ENCODE peak calls at places on chromosomes 3 and 15, in five cellular contexts. One of them, this sample, is unnamed.

GRCh38 chr3:107421170-107421792 is 44.0 kb downstream of the CCDC54 start:
- DNase-seq in choroid plexus epithelial cell: peak
- DNase-seq in heart left ventricle: no peak
- DNase-seq in kidney epithelial cell: peak
- DNase-seq in AG09319: peak
- DNase-seq in this sample: no peak

GRCh38 chr3:170360916-170361315 is 3.4 kb downstream of the SKIL start:
- DNase-seq in choroid plexus epithelial cell: peak
- DNase-seq in heart left ventricle: no peak
- DNase-seq in kidney epithelial cell: no peak
- DNase-seq in AG09319: no peak
- DNase-seq in this sample: no peak

GRCh38 chr15:99452010-99452409 is 113.8 kb upstream of the MEF2A start:
- DNase-seq in choroid plexus epithelial cell: no peak
- DNase-seq in heart left ventricle: peak
- DNase-seq in kidney epithelial cell: no peak
- DNase-seq in AG09319: no peak
- DNase-seq in this sample: peak

GRCh38 chr15:20652914-20653313 is 111.3 kb upstream of the GOLGA6L6 start:
- DNase-seq in choroid plexus epithelial cell: no peak
- DNase-seq in heart left ventricle: no peak
- DNase-seq in kidney epithelial cell: no peak
- DNase-seq in AG09319: no peak
- DNase-seq in this sample: no peak

GRCh38 chr15:101306341-101307047 is 11.4 kb upstream of the SNRPA1 start:
- DNase-seq in choroid plexus epithelial cell: no peak
- DNase-seq in heart left ventricle: no peak
- DNase-seq in kidney epithelial cell: no peak
- DNase-seq in AG09319: no peak
- DNase-seq in this sample: peak

GRCh38 chr15:87722941-87723691 is 533.4 kb downstream of the NTRK3 start:
- DNase-seq in choroid plexus epithelial cell: no peak
- DNase-seq in heart left ventricle: no peak
- DNase-seq in kidney epithelial cell: no peak
- DNase-seq in AG09319: no peak
- DNase-seq in this sample: no peak

GRCh38 chr15:69914960-69915359 is 182.8 kb downstream of the TLE3 start:
- DNase-seq in choroid plexus epithelial cell: peak
- DNase-seq in heart left ventricle: no peak
- DNase-seq in kidney epithelial cell: no peak
- DNase-seq in AG09319: no peak
- DNase-seq in this sample: no peak

GRCh38 chr15:69129026-69129385 is 31.4 kb upstream of the GLCE start:
- DNase-seq in choroid plexus epithelial cell: no peak
- DNase-seq in heart left ventricle: no peak
- DNase-seq in kidney epithelial cell: no peak
- DNase-seq in AG09319: no peak
- DNase-seq in this sample: no peak

GRCh38 chr15:63288778-63289378 is 11.5 kb downstream of the APH1B start:
- DNase-seq in choroid plexus epithelial cell: peak
- DNase-seq in heart left ventricle: no peak
- DNase-seq in kidney epithelial cell: no peak
- DNase-seq in AG09319: peak
- DNase-seq in this sample: no peak

GRCh38 chr3:46607603-46608028 is 4.7 kb upstream of the FAM240A start:
- DNase-seq in choroid plexus epithelial cell: peak
- DNase-seq in heart left ventricle: no peak
- DNase-seq in kidney epithelial cell: no peak
- DNase-seq in AG09319: no peak
- DNase-seq in this sample: no peak

GRCh38 chr15:98586066-98586465 is 62.3 kb upstream of the IGF1R start:
- DNase-seq in choroid plexus epithelial cell: no peak
- DNase-seq in heart left ventricle: no peak
- DNase-seq in kidney epithelial cell: no peak
- DNase-seq in AG09319: no peak
- DNase-seq in this sample: no peak

GRCh38 chr15:68730491-68731317 is 90.0 kb downstream of the ANP32A start:
- DNase-seq in choroid plexus epithelial cell: peak
- DNase-seq in heart left ventricle: peak
- DNase-seq in kidney epithelial cell: peak
- DNase-seq in AG09319: no peak
- DNase-seq in this sample: no peak

GRCh38 chr3:192902481-192903023 is 15.1 kb downstream of the MB21D2 start:
- DNase-seq in choroid plexus epithelial cell: no peak
- DNase-seq in heart left ventricle: no peak
- DNase-seq in kidney epithelial cell: no peak
- DNase-seq in AG09319: no peak
- DNase-seq in this sample: no peak

GRCh38 chr3:71254251-71254650 is 329.3 kb downstream of the FOXP1 start:
- DNase-seq in choroid plexus epithelial cell: no peak
- DNase-seq in heart left ventricle: no peak
- DNase-seq in kidney epithelial cell: no peak
- DNase-seq in AG09319: no peak
- DNase-seq in this sample: no peak

GRCh38 chr15:22232675-22233074 is 152.3 kb downstream of the OR4M2 start:
- DNase-seq in choroid plexus epithelial cell: no peak
- DNase-seq in heart left ventricle: no peak
- DNase-seq in kidney epithelial cell: no peak
- DNase-seq in AG09319: no peak
- DNase-seq in this sample: no peak

GRCh38 chr3:156483002-156483401 is 71.9 kb downstream of the SSR3 start:
- DNase-seq in choroid plexus epithelial cell: no peak
- DNase-seq in heart left ventricle: no peak
- DNase-seq in kidney epithelial cell: no peak
- DNase-seq in AG09319: no peak
- DNase-seq in this sample: no peak

GRCh38 chr3:161498259-161498921 is 1.8 kb downstream of the OTOL1 start:
- DNase-seq in choroid plexus epithelial cell: no peak
- DNase-seq in heart left ventricle: no peak
- DNase-seq in kidney epithelial cell: no peak
- DNase-seq in AG09319: no peak
- DNase-seq in this sample: no peak

GRCh38 chr15:42832577-42832976 is 88.0 kb downstream of the TTBK2 start:
- DNase-seq in choroid plexus epithelial cell: peak
- DNase-seq in heart left ventricle: no peak
- DNase-seq in kidney epithelial cell: peak
- DNase-seq in AG09319: peak
- DNase-seq in this sample: no peak

GRCh38 chr3:133991637-133992036 is 38.1 kb downstream of the SLCO2A1 start:
- DNase-seq in choroid plexus epithelial cell: no peak
- DNase-seq in heart left ventricle: no peak
- DNase-seq in kidney epithelial cell: no peak
- DNase-seq in AG09319: no peak
- DNase-seq in this sample: no peak

GRCh38 chr3:194276768-194277546 is 74.2 kb downstream of the CPN2 start:
- DNase-seq in choroid plexus epithelial cell: no peak
- DNase-seq in heart left ventricle: no peak
- DNase-seq in kidney epithelial cell: no peak
- DNase-seq in AG09319: no peak
- DNase-seq in this sample: no peak

GRCh38 chr15:93179704-93180103 is 90.7 kb upstream of the RGMA start:
- DNase-seq in choroid plexus epithelial cell: peak
- DNase-seq in heart left ventricle: no peak
- DNase-seq in kidney epithelial cell: no peak
- DNase-seq in AG09319: no peak
- DNase-seq in this sample: no peak

GRCh38 chr3:175065492-175065891 is 206.4 kb downstream of the NAALADL2 start:
- DNase-seq in choroid plexus epithelial cell: peak
- DNase-seq in heart left ventricle: no peak
- DNase-seq in kidney epithelial cell: no peak
- DNase-seq in AG09319: no peak
- DNase-seq in this sample: no peak

GRCh38 chr15:29097971-29098370 is 171.7 kb downstream of the NSMCE3 start:
- DNase-seq in choroid plexus epithelial cell: no peak
- DNase-seq in heart left ventricle: no peak
- DNase-seq in kidney epithelial cell: no peak
- DNase-seq in AG09319: no peak
- DNase-seq in this sample: no peak

GRCh38 chr3:158703566-158703965 is 28.7 kb downstream of the RARRES1 start:
- DNase-seq in choroid plexus epithelial cell: peak
- DNase-seq in heart left ventricle: no peak
- DNase-seq in kidney epithelial cell: no peak
- DNase-seq in AG09319: no peak
- DNase-seq in this sample: no peak

GRCh38 chr3:4409415-4409814 is 57.7 kb downstream of the SUMF1 start:
- DNase-seq in choroid plexus epithelial cell: no peak
- DNase-seq in heart left ventricle: no peak
- DNase-seq in kidney epithelial cell: no peak
- DNase-seq in AG09319: no peak
- DNase-seq in this sample: no peak

GRCh38 chr3:32460031-32460749 is 42.5 kb downstream of the CMTM6 start:
- DNase-seq in choroid plexus epithelial cell: no peak
- DNase-seq in heart left ventricle: no peak
- DNase-seq in kidney epithelial cell: no peak
- DNase-seq in AG09319: no peak
- DNase-seq in this sample: peak

DNA sequence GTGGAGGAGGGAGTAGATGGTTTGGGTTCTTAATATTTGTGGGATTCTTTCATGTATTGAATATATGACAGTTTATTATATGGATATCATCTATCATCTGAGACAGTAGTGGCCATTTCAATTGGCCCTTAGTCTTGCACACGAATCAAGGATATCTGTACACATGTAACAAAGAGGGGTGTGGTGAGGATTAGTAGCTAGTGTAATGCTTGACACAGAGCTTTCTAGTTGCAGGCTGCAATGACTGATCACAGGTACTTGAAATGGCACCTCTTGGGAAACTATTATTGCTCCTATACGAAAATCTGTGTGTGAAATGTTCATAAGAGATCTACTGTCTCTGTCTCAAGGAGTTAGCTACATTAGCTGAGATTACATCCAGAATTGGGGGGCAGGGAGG is 12.8 kb downstream of the TM4SF1 start:
- DNase-seq in choroid plexus epithelial cell: no peak
- DNase-seq in heart left ventricle: no peak
- DNase-seq in kidney epithelial cell: no peak
- DNase-seq in AG09319: no peak
- DNase-seq in this sample: no peak
- TF ChIP-seq CTCF in choroid plexus epithelial cell: no peak
- TF ChIP-seq CTCF in heart left ventricle: no peak
- TF ChIP-seq CTCF in kidney epithelial cell: no peak
- TF ChIP-seq CTCF in AG09319: no peak
- TF ChIP-seq CTCF in this sample: no peak

GRCh38 chr3:102237838-102238237 is 197.0 kb upstream of the ZPLD1 start:
- DNase-seq in choroid plexus epithelial cell: no peak
- DNase-seq in heart left ventricle: no peak
- DNase-seq in kidney epithelial cell: no peak
- DNase-seq in AG09319: no peak
- DNase-seq in this sample: no peak

GRCh38 chr3:102237181-102237580 is 197.6 kb upstream of the ZPLD1 start:
- DNase-seq in choroid plexus epithelial cell: no peak
- DNase-seq in heart left ventricle: no peak
- DNase-seq in kidney epithelial cell: no peak
- DNase-seq in AG09319: no peak
- DNase-seq in this sample: no peak

GRCh38 chr3:102238362-102238761 is 196.5 kb upstream of the ZPLD1 start:
- DNase-seq in choroid plexus epithelial cell: no peak
- DNase-seq in heart left ventricle: no peak
- DNase-seq in kidney epithelial cell: no peak
- DNase-seq in AG09319: no peak
- DNase-seq in this sample: no peak

GRCh38 chr3:102233881-102234280 is 200.9 kb upstream of the ZPLD1 start:
- DNase-seq in choroid plexus epithelial cell: no peak
- DNase-seq in heart left ventricle: no peak
- DNase-seq in kidney epithelial cell: no peak
- DNase-seq in AG09319: no peak
- DNase-seq in this sample: no peak

GRCh38 chr3:102235679-102236078 is 199.1 kb upstream of the ZPLD1 start:
- DNase-seq in choroid plexus epithelial cell: peak
- DNase-seq in heart left ventricle: no peak
- DNase-seq in kidney epithelial cell: no peak
- DNase-seq in AG09319: no peak
- DNase-seq in this sample: no peak
- TF ChIP-seq CTCF in choroid plexus epithelial cell: peak
- TF ChIP-seq CTCF in heart left ventricle: no peak
- TF ChIP-seq CTCF in kidney epithelial cell: peak
- TF ChIP-seq CTCF in AG09319: no peak
- TF ChIP-seq CTCF in this sample: peak

DNA sequence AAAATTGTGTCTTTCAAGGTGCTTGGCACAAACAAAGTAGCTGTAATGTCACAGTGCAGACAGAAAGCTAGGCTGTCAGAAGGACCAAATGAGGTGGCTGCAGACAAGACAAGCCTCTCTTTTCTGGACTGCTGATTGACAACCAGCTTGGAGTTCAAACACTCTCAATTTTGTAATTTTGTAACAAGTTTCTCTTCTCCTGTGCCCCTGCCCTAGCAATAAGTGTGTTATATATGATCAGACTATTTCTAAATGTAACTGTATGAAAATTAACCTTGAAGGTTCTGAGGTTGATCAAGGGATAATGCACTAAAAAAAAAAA is 172.0 kb downstream of the P3H2 start:
- DNase-seq in choroid plexus epithelial cell: no peak
- DNase-seq in heart left ventricle: no peak
- DNase-seq in kidney epithelial cell: no peak
- DNase-seq in AG09319: no peak
- DNase-seq in this sample: no peak
- TF ChIP-seq CTCF in choroid plexus epithelial cell: no peak
- TF ChIP-seq CTCF in heart left ventricle: no peak
- TF ChIP-seq CTCF in kidney epithelial cell: no peak
- TF ChIP-seq CTCF in AG09319: no peak
- TF ChIP-seq CTCF in this sample: no peak

GRCh38 chr3:58308728-58309127 is 2.4 kb downstream of the HTD2 start:
- DNase-seq in choroid plexus epithelial cell: peak
- DNase-seq in heart left ventricle: no peak
- DNase-seq in kidney epithelial cell: no peak
- DNase-seq in AG09319: no peak
- DNase-seq in this sample: no peak

GRCh38 chr3:58305882-58306661 is at the start of the genes HTD2 and RPP14:
- DNase-seq in choroid plexus epithelial cell: peak
- DNase-seq in heart left ventricle: peak
- DNase-seq in kidney epithelial cell: peak
- DNase-seq in AG09319: peak
- DNase-seq in this sample: peak

DNA sequence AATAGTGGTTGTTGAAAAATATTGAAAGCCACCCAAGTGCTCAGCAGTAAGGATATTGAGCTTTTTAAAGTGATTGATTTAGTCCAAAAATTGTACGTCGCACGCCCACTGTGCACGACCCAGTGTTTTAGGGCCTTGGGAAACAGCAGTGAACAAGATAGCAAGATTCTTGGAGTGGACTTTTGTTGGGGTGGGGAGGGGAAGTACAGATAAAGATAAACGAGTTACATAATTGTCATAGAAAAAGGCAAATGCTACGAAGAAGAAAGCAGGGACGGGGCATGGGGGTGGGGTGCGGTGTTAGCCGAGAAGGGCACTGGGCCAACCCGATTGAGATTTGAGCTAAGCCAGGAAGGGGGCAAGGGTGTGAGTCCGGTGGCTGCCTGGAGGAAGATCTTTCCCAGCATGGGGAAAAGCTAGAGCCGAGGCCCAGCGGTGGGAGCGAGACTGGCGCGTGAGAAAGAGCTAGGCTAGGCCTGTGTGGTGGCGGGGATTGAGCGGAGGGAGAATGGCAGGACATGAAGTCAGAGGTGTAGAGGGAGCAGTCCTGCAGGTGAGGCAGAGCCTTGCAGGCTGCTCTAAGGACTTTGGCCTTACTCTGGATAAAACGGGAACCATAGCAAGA is 454 bp downstream of the HTD2 start:
- DNase-seq in choroid plexus epithelial cell: peak
- DNase-seq in heart left ventricle: peak
- DNase-seq in kidney epithelial cell: no peak
- DNase-seq in AG09319: no peak
- DNase-seq in this sample: peak
- TF ChIP-seq CTCF in choroid plexus epithelial cell: peak
- TF ChIP-seq CTCF in heart left ventricle: no peak
- TF ChIP-seq CTCF in kidney epithelial cell: peak
- TF ChIP-seq CTCF in AG09319: peak
- TF ChIP-seq CTCF in this sample: no peak